ENCODE peak calls at places on chromosome 10, in four cellular contexts. A, U, S and R are unnamed samples.

GRCh38 chr10:48649349-48649944 is 35.2 kb upstream of the WDFY4 start:
- DNase-seq in A (no peak), U (no peak), S (peak; percentile 21), R (no peak)

GRCh38 chr10:110818311-110819257 is 53.1 kb upstream of the PDCD4 start:
- DNase-seq in A (no peak), U (peak; percentile 53), S (no peak), R (no peak)

GRCh38 chr10:132615346-132616169 is 78.0 kb downstream of the INPP5A start:
- DNase-seq in A (no peak), U (no peak), S (no peak), R (no peak)

GRCh38 chr10:98748298-98748697 is 301.6 kb upstream of the HPS1 start:
- DNase-seq in A (no peak), U (no peak), S (peak; percentile 28), R (no peak)

GRCh38 chr10:98224509-98224908 is 43.5 kb downstream of the LOXL4 start:
- DNase-seq in A (no peak), U (no peak), S (no peak), R (no peak)

GRCh38 chr10:71748671-71749191 is 24.6 kb downstream of the VSIR start:
- DNase-seq in A (no peak), U (no peak), S (peak; percentile 38), R (peak; percentile 52)

GRCh38 chr10:131033166-131034085 is 278.1 kb downstream of the TCERG1L start:
- DNase-seq in A (no peak), U (no peak), S (no peak), R (no peak)

GRCh38 chr10:79028056-79028430 is 40.7 kb upstream of the ZMIZ1 start:
- DNase-seq in A (no peak), U (no peak), S (no peak), R (no peak)

GRCh38 chr10:49115796-49116508 is 630 bp upstream of the VSTM4 start:
- DNase-seq in A (no peak), U (no peak), S (no peak), R (no peak)

GRCh38 chr10:70174058-70174741 is 3.9 kb upstream of the SAR1A start:
- DNase-seq in A (no peak), U (no peak), S (no peak), R (peak; percentile 26)

GRCh38 chr10:122588381-122588780 is 27.8 kb downstream of the DMBT1 start:
- DNase-seq in A (no peak), U (no peak), S (no peak), R (no peak)

GRCh38 chr10:100562008-100562672 is 26.4 kb downstream of the HIF1AN start:
- DNase-seq in A (no peak), U (no peak), S (peak; percentile 75), R (peak; percentile 72)

GRCh38 chr10:22477365-22478287 is 132.3 kb downstream of the SPAG6 start:
- DNase-seq in A (no peak), U (no peak), S (no peak), R (peak; percentile 27)

GRCh38 chr10:131677671-131678070 is 223.1 kb upstream of the PPP2R2D start:
- DNase-seq in A (no peak), U (no peak), S (no peak), R (no peak)

GRCh38 chr10:44864042-44864436 is 47.1 kb upstream of the TMEM72 start:
- DNase-seq in A (no peak), U (no peak), S (no peak), R (no peak)

GRCh38 chr10:97277551-97277950 is 14.9 kb downstream of the ARHGAP19 start:
- DNase-seq in A (no peak), U (no peak), S (no peak), R (no peak)

GRCh38 chr10:76296885-76297775 is 865.7 kb downstream of the LRMDA start:
- DNase-seq in A (no peak), U (no peak), S (peak; percentile 48), R (no peak)

GRCh38 chr10:75111906-75112703 is 649 bp downstream of the SAMD8 start:
- DNase-seq in A (peak; percentile 66), U (peak; percentile 8), S (peak; percentile 52), R (peak; percentile 30)

GRCh38 chr10:102230264-102230860 is 4.3 kb downstream of the ELOVL3 start:
- DNase-seq in A (peak; percentile 72), U (peak; percentile 36), S (peak; percentile 73), R (peak; percentile 27)

GRCh38 chr10:12483996-12484944 is 134.9 kb downstream of the CAMK1D start:
- DNase-seq in A (no peak), U (peak; percentile 54), S (no peak), R (no peak)

GRCh38 chr10:97131702-97132101 is 54.1 kb downstream of the SLIT1 start:
- DNase-seq in A (no peak), U (no peak), S (peak; percentile 17), R (no peak)

GRCh38 chr10:97571622-97572021 is 957 bp upstream of the ANKRD2 start:
- DNase-seq in A (no peak), U (no peak), S (no peak), R (no peak)

GRCh38 chr10:118568327-118568848 is 27.1 kb downstream of the PRLHR start:
- DNase-seq in A (peak; percentile 50), U (peak; percentile 52), S (peak; percentile 76), R (no peak)

GRCh38 chr10:19702215-19702614 is 114.0 kb upstream of the PLXDC2 start:
- DNase-seq in A (peak; percentile 9), U (no peak), S (peak; percentile 62), R (no peak)

GRCh38 chr10:59433720-59434428 is 71.5 kb upstream of the FAM13C start:
- DNase-seq in A (no peak), U (no peak), S (peak; percentile 1), R (no peak)

GRCh38 chr10:24847476-24847875 is 104.9 kb downstream of the PRTFDC1 start:
- DNase-seq in A (no peak), U (no peak), S (peak; percentile 41), R (no peak)

GRCh38 chr10:50432206-50432605 is 180.9 kb upstream of the ASAH2 start:
- DNase-seq in A (no peak), U (no peak), S (no peak), R (no peak)

GRCh38 chr10:89963446-89964102 is 262.2 kb downstream of the KIF20B start:
- DNase-seq in A (no peak), U (no peak), S (no peak), R (no peak)

GRCh38 chr10:93059975-93060886 is at the start of gene CYP26C1:
- DNase-seq in A (no peak), U (no peak), S (no peak), R (no peak)

GRCh38 chr10:5564537-5565204 is 39.9 kb downstream of the CALML3 start:
- DNase-seq in A (no peak), U (no peak), S (no peak), R (no peak)